ENCODE peak calls at places on chromosome 10, in eight cellular contexts. Y is lung; B is CD4-positive, alpha-beta memory T cell; N is aorta; F is HCT116; W is A549; L is hepatocyte; J is Peyer's patch. S is an unnamed sample.

GRCh38 chr10:525565-526315 is 163.7 kb downstream of the DIP2C start:
- DNase-seq in B (no peak), L (no peak), J (no peak), W (no peak), F (no peak), N (no peak), Y (no peak), S (no peak)

GRCh38 chr10:58593008-58593407 is 80.3 kb downstream of the BICC1 start:
- DNase-seq in F (no peak), J (no peak), Y (no peak), B (no peak), W (no peak), N (peak), L (no peak), S (no peak)

GRCh38 chr10:130807721-130808120 is 503.8 kb downstream of the TCERG1L start:
- DNase-seq in J (no peak), F (no peak), N (no peak), Y (no peak), B (no peak), W (no peak), L (no peak), S (peak)

GRCh38 chr10:89389254-89389653 is 3.2 kb upstream of the IFIT1 start:
- DNase-seq in Y (no peak), B (no peak), L (peak), W (no peak), N (no peak), J (no peak), F (peak), S (no peak)

GRCh38 chr10:15224948-15225347 is 56.5 kb upstream of the NMT2 start:
- DNase-seq in B (no peak), L (no peak), F (no peak), W (no peak), N (no peak), Y (no peak), J (no peak), S (no peak)

GRCh38 chr10:13891542-13892431 is 305.0 kb downstream of the PRPF18 start:
- DNase-seq in W (no peak), Y (no peak), F (no peak), N (peak), B (no peak), J (no peak), L (peak), S (no peak)

GRCh38 chr10:3527869-3528268 is 257.1 kb downstream of the KLF6 start:
- DNase-seq in N (no peak), J (no peak), Y (no peak), B (no peak), F (no peak), W (no peak), L (no peak), S (no peak)

GRCh38 chr10:22133640-22134624 is 83.9 kb downstream of the EBLN1 start:
- DNase-seq in J (no peak), F (no peak), Y (no peak), W (no peak), L (peak), B (no peak), N (no peak), S (no peak)

GRCh38 chr10:99172130-99172738 is 63.4 kb downstream of the HPSE2 start:
- DNase-seq in N (peak), B (no peak), F (peak), J (no peak), W (peak), Y (no peak), L (peak), S (no peak)

GRCh38 chr10:1123198-1123597 is 67.0 kb downstream of the WDR37 start:
- DNase-seq in W (no peak), N (no peak), B (no peak), Y (no peak), J (no peak), F (no peak), L (no peak), S (no peak)

GRCh38 chr10:124262971-124263370 is 155.8 kb downstream of the OAT start:
- DNase-seq in Y (no peak), B (no peak), F (no peak), N (no peak), L (no peak), W (no peak), J (no peak), S (no peak)

GRCh38 chr10:132727411-132727810 is 58.5 kb downstream of the NKX6-2 start:
- DNase-seq in B (no peak), N (no peak), W (no peak), L (no peak), F (no peak), Y (no peak), J (no peak), S (no peak)

GRCh38 chr10:126867567-126868365 is 37.5 kb upstream of the DOCK1 start:
- DNase-seq in Y (no peak), F (no peak), N (no peak), W (no peak), L (no peak), B (no peak), J (no peak), S (peak)

GRCh38 chr10:78931333-78932083 is 137.3 kb upstream of the ZMIZ1 start:
- DNase-seq in L (peak), W (no peak), B (no peak), N (peak), Y (no peak), F (no peak), J (no peak), S (peak)

GRCh38 chr10:101749033-101749432 is 26.9 kb downstream of the FGF8 start:
- DNase-seq in L (no peak), F (peak), J (no peak), Y (no peak), N (no peak), B (no peak), W (no peak), S (no peak)

GRCh38 chr10:119496282-119496681 is 46.2 kb downstream of the RGS10 start:
- DNase-seq in B (no peak), N (no peak), W (no peak), L (no peak), F (no peak), Y (no peak), J (peak), S (no peak)

GRCh38 chr10:71378341-71379117 is 18.2 kb upstream of the CDH23 start:
- DNase-seq in W (no peak), J (no peak), L (no peak), B (no peak), N (peak), F (no peak), Y (no peak), S (no peak)

GRCh38 chr10:15360566-15360965 is 10.5 kb downstream of the FAM171A1 start:
- DNase-seq in W (no peak), F (no peak), B (no peak), L (no peak), N (no peak), J (no peak), Y (no peak), S (no peak)

GRCh38 chr10:72455889-72456588 is 101.3 kb upstream of the DNAJB12 start:
- DNase-seq in Y (no peak), B (no peak), N (no peak), J (no peak), L (no peak), W (no peak), F (no peak), S (no peak)

GRCh38 chr10:21927601-21928000 is 75.9 kb downstream of the DNAJC1 start:
- DNase-seq in B (no peak), J (no peak), N (no peak), Y (no peak), L (no peak), W (no peak), F (no peak), S (no peak)

GRCh38 chr10:93376372-93377296 is 105.5 kb downstream of the MYOF start:
- DNase-seq in B (peak), F (peak), J (no peak), L (peak), Y (peak), W (peak), N (peak), S (no peak)

GRCh38 chr10:101053516-101053915 is 8.3 kb upstream of the KAZALD1 start:
- DNase-seq in N (no peak), W (no peak), B (no peak), F (no peak), J (no peak), Y (no peak), L (no peak), S (no peak)

DNA sequence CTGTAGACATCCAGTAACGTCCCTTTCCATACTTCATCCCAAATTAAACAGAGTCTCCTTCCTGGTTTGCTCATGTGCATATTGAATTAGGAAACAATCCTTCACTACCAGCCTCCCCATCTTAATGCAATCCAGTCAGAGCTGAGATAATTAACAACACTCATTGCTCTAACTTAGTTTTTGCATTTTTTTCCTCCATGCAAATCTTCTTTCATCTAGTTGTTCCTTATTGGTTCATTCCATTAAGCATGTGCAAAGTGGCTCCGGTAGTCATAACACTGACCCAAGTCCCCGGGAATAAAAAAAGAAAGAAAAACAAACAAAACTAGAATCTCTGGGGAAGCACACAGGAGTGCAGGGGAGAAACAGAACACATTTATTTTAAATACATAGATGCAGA is 1176.1 kb downstream of the GATA3 start:
- DNase-seq in L (no peak), F (no peak), J (no peak), W (no peak), N (no peak), Y (no peak), B (no peak), S (no peak)
- H3K27ac ChIP-seq in L (no peak), F (no peak), J (no peak), W (no peak), N (no peak), Y (no peak), B (no peak), S (no peak)

GRCh38 chr10:17062493-17063487 is 66.8 kb downstream of the CUBN start:
- DNase-seq in Y (no peak), B (no peak), N (peak), J (no peak), L (peak), F (peak), W (peak), S (no peak)
- H3K27ac ChIP-seq in Y (peak), B (no peak), N (peak), J (no peak), L (peak), F (peak), W (peak), S (peak)

DNA sequence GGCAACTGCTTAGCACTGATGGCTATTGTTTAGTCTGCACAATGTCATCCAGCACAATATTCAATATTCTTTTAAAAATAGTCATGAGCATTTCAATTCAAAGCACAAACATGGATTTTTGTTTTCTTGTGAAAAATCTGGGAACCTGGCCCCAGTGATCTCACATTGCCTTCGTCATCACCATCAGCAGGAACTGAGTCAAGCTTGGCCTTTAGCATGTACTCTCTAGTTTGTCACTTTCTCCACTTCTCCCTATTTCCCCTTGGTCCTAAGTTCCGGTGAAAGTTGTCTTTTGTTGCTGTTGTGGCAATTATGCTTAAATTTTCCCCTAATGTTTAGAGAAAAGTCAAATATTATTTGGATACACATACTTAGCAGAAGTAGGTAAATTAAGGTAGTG is 252.9 kb upstream of the SORCS1 start:
- DNase-seq in Y (no peak), F (no peak), N (no peak), L (no peak), W (no peak), J (no peak), B (no peak), S (no peak)
- H3K27ac ChIP-seq in Y (no peak), F (no peak), N (no peak), L (no peak), W (no peak), J (no peak), B (no peak), S (no peak)

GRCh38 chr10:88322336-88323063 is 260.6 kb downstream of the RNLS start:
- DNase-seq in N (no peak), Y (no peak), J (peak), W (no peak), L (no peak), F (no peak), B (no peak), S (no peak)
- H3K27ac ChIP-seq in N (no peak), Y (no peak), J (no peak), W (no peak), L (no peak), F (no peak), B (no peak), S (no peak)

GRCh38 chr10:91635401-91636400 is 2.8 kb upstream of the PPP1R3C start:
- DNase-seq in J (peak), L (peak), W (peak), F (peak), Y (peak), N (peak), B (peak), S (no peak)

GRCh38 chr10:91634246-91634645 is 1.4 kb upstream of the PPP1R3C start:
- DNase-seq in Y (no peak), J (no peak), N (no peak), L (no peak), F (no peak), W (no peak), B (no peak), S (no peak)

GRCh38 chr10:91634898-91635297 is 2.0 kb upstream of the PPP1R3C start:
- DNase-seq in F (no peak), N (no peak), W (no peak), L (no peak), J (no peak), B (no peak), Y (no peak), S (no peak)

GRCh38 chr10:91632671-91633550 is at the start of gene PPP1R3C:
- DNase-seq in N (peak), L (peak), Y (peak), B (peak), J (peak), F (no peak), W (peak), S (no peak)

DNA sequence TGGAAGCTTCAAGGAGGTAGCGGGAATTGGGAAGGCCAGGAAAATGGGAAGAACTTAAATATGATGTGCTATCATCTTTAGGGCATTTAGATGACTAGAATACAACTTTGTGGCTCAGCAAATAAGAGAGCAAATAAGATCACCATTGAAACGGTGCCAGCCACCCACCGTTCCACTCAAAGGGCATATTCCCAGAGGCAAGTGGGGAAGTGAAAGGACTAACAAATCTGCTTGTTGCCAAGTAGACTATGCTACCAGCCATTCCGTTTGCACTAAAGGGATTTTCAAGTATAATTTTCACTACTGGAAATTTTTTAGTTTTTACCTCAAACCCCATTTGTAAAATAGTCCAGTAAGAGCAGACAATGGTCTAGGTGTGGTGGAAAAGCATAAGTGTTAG is 4.0 kb upstream of the PPP1R3C start:
- DNase-seq in L (no peak), N (no peak), Y (no peak), B (no peak), W (no peak), F (no peak), J (no peak), S (no peak)
- H3K27ac ChIP-seq in L (no peak), N (no peak), Y (no peak), B (no peak), W (no peak), F (no peak), J (no peak), S (no peak)

DNA sequence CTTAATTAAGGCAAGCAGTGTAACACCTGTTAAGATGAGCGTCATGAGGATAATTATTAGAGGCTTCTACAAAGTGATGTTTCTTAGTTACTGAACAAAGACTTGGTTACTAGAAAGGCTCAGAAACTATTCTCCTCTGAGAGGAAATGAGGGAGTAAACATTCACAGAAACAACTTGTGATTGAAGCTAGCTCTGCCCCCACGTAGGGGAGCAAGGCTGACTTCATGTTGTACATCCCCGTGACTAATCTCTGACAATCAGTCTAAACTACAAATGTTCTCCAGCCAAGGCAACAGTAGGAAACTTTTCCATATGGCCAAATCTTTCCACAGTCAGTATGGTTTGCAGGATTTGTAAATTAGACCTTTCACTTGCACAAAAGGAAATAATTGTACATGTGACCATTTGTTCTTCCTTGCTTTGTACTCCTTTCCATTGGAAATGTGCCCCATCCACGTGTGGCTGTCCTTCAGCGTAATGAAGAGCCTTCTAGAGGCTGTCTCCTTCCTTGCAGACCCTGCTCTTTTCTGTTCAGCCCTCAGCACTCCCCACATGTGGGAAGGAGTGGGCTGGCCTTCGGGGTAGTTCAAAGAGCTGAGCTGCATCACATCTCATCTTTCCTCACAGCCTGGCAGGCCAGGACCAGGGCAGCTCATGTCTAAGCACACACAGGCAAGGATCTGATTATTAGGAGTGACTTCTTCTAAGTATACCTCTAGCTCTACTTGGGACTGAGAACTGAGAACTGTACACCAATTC is 93.5 kb downstream of the PCGF5 start:
- DNase-seq in N (no peak), F (no peak), Y (no peak), J (no peak), B (no peak), W (no peak), L (no peak), S (no peak)
- H3K27ac ChIP-seq in N (no peak), F (no peak), Y (peak), J (no peak), B (no peak), W (no peak), L (no peak), S (peak)

DNA sequence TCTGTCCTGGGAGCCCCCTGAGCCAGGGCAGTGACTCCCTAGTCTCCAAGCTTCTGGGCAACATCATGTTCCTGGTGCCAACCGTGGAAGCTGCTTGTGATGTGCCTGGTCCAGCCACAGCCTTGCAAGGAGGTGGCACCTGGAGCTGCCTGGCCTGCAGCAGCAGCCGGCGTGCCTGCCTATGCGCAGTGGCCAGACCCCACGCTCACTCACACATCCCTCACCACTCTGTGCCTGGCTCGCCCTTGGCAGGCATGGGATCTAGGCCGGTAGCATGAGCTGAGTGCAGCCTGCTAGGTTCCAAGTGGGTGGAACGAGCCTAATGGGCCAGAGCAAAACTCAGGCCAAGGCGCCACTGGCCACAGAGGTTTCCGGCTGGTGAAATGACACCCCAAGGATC is 184.0 kb downstream of the ZNF438 start:
- DNase-seq in Y (no peak), L (no peak), B (no peak), F (no peak), J (no peak), W (no peak), N (no peak), S (no peak)
- H3K27ac ChIP-seq in Y (no peak), L (no peak), B (no peak), F (no peak), J (no peak), W (no peak), N (no peak), S (no peak)

DNA sequence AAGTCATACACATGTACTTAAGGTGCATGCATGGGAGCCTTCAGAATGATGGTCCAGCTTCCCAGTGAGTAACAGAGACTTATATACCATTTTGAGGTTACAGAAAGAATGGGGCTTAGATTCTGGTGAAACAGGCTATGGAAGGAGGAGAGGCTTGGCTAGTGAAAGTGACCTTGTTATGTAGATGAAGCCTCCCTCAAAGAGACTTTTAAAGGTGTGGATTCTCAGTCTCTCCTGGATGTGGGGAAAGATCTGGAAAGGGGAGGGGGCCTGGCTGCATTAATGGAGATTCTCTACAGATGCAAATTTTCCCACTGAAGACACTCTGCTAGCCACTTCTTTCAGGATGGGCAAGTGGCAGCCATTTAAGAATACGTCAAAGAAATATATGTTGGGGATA is 5.5 kb downstream of the RASSF4 start:
- DNase-seq in W (no peak), F (no peak), J (no peak), B (no peak), L (no peak), Y (no peak), N (no peak), S (peak)
- H3K27ac ChIP-seq in W (no peak), F (no peak), J (peak), B (no peak), L (peak), Y (no peak), N (no peak), S (peak)

S was measured in vagina.